ENCODE peak calls at places on chromosomes 12 and 14, in ten cellular contexts. U is transverse colon, R is uterus, O is body of pancreas, A is esophagus squamous epithelium, V is thyroid gland, F is tibial nerve, S is GM12891, M is IMR-90, T is suprapubic skin. E is an unnamed sample.

GRCh38 chr12:104215638-104216297 is at the start of gene TXNRD1:
- DNase-seq in T (peak; percentile 84), U (peak; percentile 86), O (peak; percentile 75), F (peak; percentile 55), A (peak; percentile 8), R (peak; percentile 82), M (peak; percentile 76), S (peak; percentile 86), V (peak; percentile 87), E (peak; percentile 92)

GRCh38 chr12:1629338-1630080 is 478 bp downstream of the WNT5B start:
- DNase-seq in T (no peak), A (no peak), R (no peak), F (no peak), O (no peak), S (peak; percentile 42), U (peak; percentile 37), M (no peak), V (no peak), E (no peak)

GRCh38 chr12:57127101-57127709 is 1.1 kb upstream of the LRP1 start:
- DNase-seq in R (peak; percentile 72), T (peak; percentile 84), S (no peak), V (peak; percentile 90), F (peak; percentile 67), M (no peak), O (peak; percentile 83), A (no peak), U (peak; percentile 90), E (peak; percentile 40)

GRCh38 chr12:31514912-31515311 is 76.0 kb downstream of the DENND5B start:
- DNase-seq in V (no peak), T (no peak), S (no peak), O (no peak), M (no peak), U (no peak), F (no peak), A (no peak), R (no peak), E (no peak)

GRCh38 chr14:72716471-72716870 is 177.4 kb downstream of the DPF3 start:
- DNase-seq in M (peak; percentile 41), O (no peak), T (no peak), U (no peak), F (no peak), R (no peak), S (no peak), A (no peak), V (no peak), E (no peak)

GRCh38 chr12:121925361-121925725 is 7.0 kb downstream of the CFAP251 start:
- DNase-seq in O (no peak), A (no peak), T (no peak), R (no peak), U (no peak), M (peak; percentile 83), F (no peak), S (no peak), V (no peak), E (no peak)

GRCh38 chr14:104650057-104650980 is 39.1 kb upstream of the INF2 start:
- DNase-seq in A (no peak), R (peak; percentile 57), V (peak; percentile 55), M (peak; percentile 31), S (peak; percentile 93), U (peak; percentile 71), F (peak; percentile 44), O (peak; percentile 68), T (no peak), E (peak; percentile 78)

GRCh38 chr12:117050060-117050459 is 49.2 kb downstream of the TESC start:
- DNase-seq in S (no peak), M (no peak), R (no peak), U (no peak), T (no peak), V (no peak), A (no peak), O (no peak), F (no peak), E (no peak)

GRCh38 chr14:66746316-66747006 is 238.5 kb downstream of the GPHN start:
- DNase-seq in M (peak; percentile 58), T (no peak), A (no peak), U (no peak), V (peak; percentile 2), R (no peak), S (no peak), F (no peak), O (peak; percentile 29), E (peak; percentile 48)

GRCh38 chr14:61281186-61281676 is at the start of gene TMEM30B:
- DNase-seq in M (no peak), V (peak; percentile 96), A (no peak), O (peak; percentile 95), R (no peak), F (no peak), U (peak; percentile 92), S (no peak), T (peak; percentile 74), E (no peak)

GRCh38 chr14:30243805-30244204 is 315.2 kb upstream of the G2E3 start:
- DNase-seq in U (no peak), T (no peak), R (no peak), F (no peak), M (peak; percentile 85), O (no peak), S (no peak), V (no peak), A (no peak), E (no peak)

GRCh38 chr12:119784673-119785072 is 92.4 kb downstream of the CIT start:
- DNase-seq in S (no peak), A (no peak), T (no peak), M (no peak), F (no peak), V (no peak), U (no peak), R (no peak), O (no peak), E (no peak)
- TF ChIP-seq POLR2A in S (no peak), A (no peak), T (no peak), M (no peak), F (no peak), V (no peak), U (no peak), R (no peak), O (no peak), E (no peak)

GRCh38 chr14:39085933-39086332 is 17.1 kb downstream of the SEC23A start:
- DNase-seq in F (no peak), A (no peak), O (no peak), S (no peak), V (no peak), U (no peak), M (peak; percentile 31), T (no peak), R (no peak), E (no peak)
- TF ChIP-seq POLR2A in F (no peak), A (no peak), O (no peak), S (no peak), V (no peak), U (no peak), M (no peak), T (no peak), R (no peak), E (no peak)

GRCh38 chr12:47218191-47218654 is 138.5 kb upstream of the AMIGO2 start:
- DNase-seq in U (no peak), F (no peak), V (no peak), M (no peak), O (no peak), R (no peak), A (no peak), S (no peak), T (no peak), E (no peak)

GRCh38 chr12:47214001-47214619 is 134.4 kb upstream of the AMIGO2 start:
- DNase-seq in F (no peak), A (no peak), U (no peak), S (no peak), O (no peak), T (no peak), R (no peak), V (no peak), M (no peak), E (no peak)

GRCh38 chr12:47214771-47215170 is 135.0 kb upstream of the AMIGO2 start:
- DNase-seq in O (no peak), S (no peak), M (no peak), T (no peak), A (no peak), F (no peak), V (no peak), R (no peak), U (no peak), E (no peak)

GRCh38 chr12:47219243-47219642 is 139.5 kb upstream of the AMIGO2 start:
- DNase-seq in R (no peak), S (no peak), V (no peak), U (no peak), A (no peak), M (peak; percentile 71), T (no peak), F (no peak), O (no peak), E (no peak)

DNA sequence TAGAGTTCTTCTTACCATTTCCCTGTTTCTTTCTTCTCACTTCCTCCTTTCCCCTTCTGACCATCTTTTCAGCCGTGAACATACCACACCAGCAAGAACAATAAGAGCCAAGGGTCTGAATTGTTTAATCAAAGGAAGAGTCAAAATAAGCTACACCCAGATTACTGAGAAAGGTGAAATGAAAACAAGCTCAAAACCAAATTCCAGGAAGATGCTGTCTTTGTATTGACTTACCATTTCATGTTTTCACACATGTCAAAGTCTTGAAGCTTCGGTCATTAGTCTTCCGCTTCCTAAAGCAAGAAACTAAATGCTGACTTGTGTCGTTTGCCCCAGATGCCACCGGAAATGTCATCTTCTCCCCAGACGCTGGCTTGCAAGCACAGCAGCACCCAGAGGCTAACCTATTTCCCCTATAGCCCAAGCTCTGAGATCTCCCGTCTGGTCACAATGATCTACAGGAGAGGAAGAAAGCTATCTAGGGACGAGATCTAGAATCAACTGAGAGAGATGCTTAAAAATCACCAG is 136.5 kb upstream of the AMIGO2 start:
- DNase-seq in O (no peak), F (no peak), V (no peak), U (peak; percentile 59), S (no peak), A (no peak), T (no peak), R (no peak), M (no peak), E (peak; percentile 48)
- TF ChIP-seq POLR2A in O (no peak), F (no peak), V (no peak), U (peak; percentile 46), S (no peak), A (peak; percentile 12), T (no peak), R (no peak), M (no peak), E (peak; percentile 49)

DNA sequence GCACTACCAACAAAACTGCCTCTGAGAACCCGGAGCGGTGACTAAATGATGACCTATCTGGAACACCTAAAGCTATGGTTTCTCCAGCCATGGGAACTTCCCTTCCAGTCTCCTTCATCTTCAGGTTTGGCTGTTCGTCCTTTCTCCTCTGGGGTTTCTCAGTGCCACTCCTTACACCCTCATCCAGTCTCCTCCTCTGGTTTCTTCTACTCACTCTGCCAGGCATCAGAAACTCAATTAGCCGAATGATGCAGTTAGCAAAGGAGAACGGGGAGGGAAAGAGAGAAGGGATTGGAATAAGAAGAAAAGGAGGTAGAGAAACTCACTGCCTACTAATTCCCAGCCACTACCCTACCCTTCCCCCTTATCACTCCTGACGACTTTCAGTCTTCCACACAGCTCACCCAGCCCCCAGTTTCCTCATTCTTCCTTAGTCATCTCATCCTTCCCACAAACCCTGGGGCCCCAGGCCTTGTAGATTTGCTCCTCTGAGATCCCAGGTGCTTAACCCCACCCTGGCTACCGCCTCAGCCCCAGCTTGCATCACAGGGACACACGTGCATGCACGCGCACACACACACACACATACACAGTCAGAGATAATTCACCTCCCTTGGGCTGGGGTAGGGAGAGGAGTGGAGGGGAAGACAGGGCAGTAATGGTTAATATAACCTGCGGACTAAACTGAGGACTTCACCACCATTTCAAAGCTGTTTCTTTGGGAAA is 13.0 kb downstream of the FGD6 start:
- DNase-seq in O (no peak), V (peak; percentile 42), F (no peak), A (no peak), U (peak; percentile 55), R (peak; percentile 37), M (peak; percentile 95), T (peak; percentile 71), S (no peak), E (peak; percentile 59)
- TF ChIP-seq POLR2A in O (no peak), V (no peak), F (no peak), A (no peak), U (no peak), R (no peak), M (peak; percentile 26), T (no peak), S (no peak), E (no peak)